ENCODE peak calls at places on chromosome 14, in five cellular contexts. One of them, this sample, is unnamed.

GRCh38 chr14:46571970-46572369 is 79.6 kb downstream of the RPL10L start:
- DNase-seq in Karpas-422: no peak
- DNase-seq in GM23248: peak; percentile 1
- DNase-seq in fibroblast of lung: peak; percentile 92
- DNase-seq in mesenchymal stem cell: peak; percentile 86
- DNase-seq in this sample: no peak

GRCh38 chr14:25150934-25151790 is 101.2 kb upstream of the STXBP6 start:
- DNase-seq in mesenchymal stem cell: peak; percentile 71
- DNase-seq in GM23248: peak; percentile 84
- DNase-seq in Karpas-422: peak; percentile 84
- DNase-seq in fibroblast of lung: peak; percentile 79
- DNase-seq in this sample: peak; percentile 91

GRCh38 chr14:67446371-67447032 is 34.5 kb upstream of the PLEK2 start:
- DNase-seq in Karpas-422: no peak
- DNase-seq in GM23248: no peak
- DNase-seq in mesenchymal stem cell: no peak
- DNase-seq in fibroblast of lung: peak; percentile 9
- DNase-seq in this sample: peak; percentile 14

GRCh38 chr14:67491741-67492504 is 3.4 kb upstream of the TMEM229B start:
- DNase-seq in fibroblast of lung: peak; percentile 15
- DNase-seq in GM23248: peak; percentile 27
- DNase-seq in Karpas-422: no peak
- DNase-seq in mesenchymal stem cell: no peak
- DNase-seq in this sample: no peak

GRCh38 chr14:63418020-63418419 is 99.3 kb upstream of the GPHB5 start:
- DNase-seq in fibroblast of lung: no peak
- DNase-seq in mesenchymal stem cell: no peak
- DNase-seq in Karpas-422: peak; percentile 83
- DNase-seq in GM23248: no peak
- DNase-seq in this sample: no peak

GRCh38 chr14:89040438-89041244 is 216.2 kb downstream of the TTC8 start:
- DNase-seq in fibroblast of lung: peak; percentile 90
- DNase-seq in mesenchymal stem cell: peak; percentile 85
- DNase-seq in Karpas-422: peak; percentile 89
- DNase-seq in GM23248: peak; percentile 92
- DNase-seq in this sample: peak; percentile 95

GRCh38 chr14:100677925-100678765 is 48.5 kb upstream of the DLK1 start:
- DNase-seq in GM23248: no peak
- DNase-seq in mesenchymal stem cell: peak; percentile 83
- DNase-seq in Karpas-422: no peak
- DNase-seq in fibroblast of lung: peak; percentile 69
- DNase-seq in this sample: peak; percentile 94

GRCh38 chr14:29925736-29926135 is 1.9 kb downstream of the PRKD1 start:
- DNase-seq in fibroblast of lung: peak; percentile 61
- DNase-seq in Karpas-422: no peak
- DNase-seq in mesenchymal stem cell: no peak
- DNase-seq in GM23248: peak; percentile 51
- DNase-seq in this sample: peak; percentile 36

GRCh38 chr14:78253986-78254385 is 83.8 kb downstream of the NRXN3 start:
- DNase-seq in mesenchymal stem cell: no peak
- DNase-seq in GM23248: peak; percentile 92
- DNase-seq in Karpas-422: no peak
- DNase-seq in fibroblast of lung: peak; percentile 99
- DNase-seq in this sample: no peak

GRCh38 chr14:89807151-89807550 is 147.4 kb downstream of the EFCAB11 start:
- DNase-seq in GM23248: no peak
- DNase-seq in Karpas-422: no peak
- DNase-seq in fibroblast of lung: no peak
- DNase-seq in mesenchymal stem cell: no peak
- DNase-seq in this sample: no peak

GRCh38 chr14:97066068-97066899 is 269.1 kb downstream of the VRK1 start:
- DNase-seq in GM23248: no peak
- DNase-seq in fibroblast of lung: no peak
- DNase-seq in Karpas-422: no peak
- DNase-seq in mesenchymal stem cell: no peak
- DNase-seq in this sample: no peak

GRCh38 chr14:45906257-45906656 is 653.3 kb upstream of the MIS18BP1 start:
- DNase-seq in GM23248: peak; percentile 3
- DNase-seq in Karpas-422: no peak
- DNase-seq in mesenchymal stem cell: no peak
- DNase-seq in fibroblast of lung: no peak
- DNase-seq in this sample: no peak

DNA sequence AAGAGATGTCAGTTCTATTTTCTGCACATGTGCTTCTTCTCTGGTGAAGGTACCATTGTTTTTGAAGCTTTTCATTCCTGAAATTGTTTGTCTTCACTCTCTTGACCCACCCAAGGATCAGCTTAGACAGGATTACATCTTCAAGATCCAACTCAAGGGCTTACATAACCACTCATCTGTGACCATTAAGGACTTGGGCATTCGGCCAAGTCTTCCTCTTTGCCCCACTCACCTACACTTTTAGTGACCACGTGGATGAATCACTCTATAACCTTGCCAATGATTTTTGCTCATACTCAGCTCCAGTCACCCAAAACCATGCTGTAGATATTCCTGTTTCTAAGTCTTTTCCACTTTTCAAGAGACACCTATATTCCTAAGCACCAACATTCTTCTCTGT is 36.5 kb upstream of the SSTR1 start:
- DNase-seq in mesenchymal stem cell: no peak
- DNase-seq in fibroblast of lung: peak; percentile 25
- DNase-seq in Karpas-422: no peak
- DNase-seq in GM23248: peak; percentile 59
- DNase-seq in this sample: no peak
- H3K4me3 ChIP-seq in mesenchymal stem cell: no peak overlapping the region
- H3K4me3 ChIP-seq in fibroblast of lung: no peak overlapping the region
- H3K4me3 ChIP-seq in Karpas-422: no peak overlapping the region
- H3K4me3 ChIP-seq in GM23248: no peak overlapping the region
- H3K4me3 ChIP-seq in this sample: no peak overlapping the region

GRCh38 chr14:65170768-65171251 is 68.5 kb upstream of the MAX start:
- DNase-seq in fibroblast of lung: peak; percentile 89
- DNase-seq in Karpas-422: peak; percentile 64
- DNase-seq in GM23248: peak; percentile 91
- DNase-seq in mesenchymal stem cell: peak; percentile 80
- DNase-seq in this sample: peak; percentile 78
- H3K4me1 ChIP-seq in fibroblast of lung: peaks cover 7% of the 10 kb centered on the region
- H3K4me1 ChIP-seq in Karpas-422: peaks cover 51% of the 10 kb centered on the region
- H3K4me1 ChIP-seq in GM23248: peaks cover 15% of the 10 kb centered on the region
- H3K4me1 ChIP-seq in mesenchymal stem cell: peaks cover 14% of the 10 kb centered on the region
- H3K4me1 ChIP-seq in this sample: peaks cover 21% of the 10 kb centered on the region

GRCh38 chr14:71415404-71415690 is 508.1 kb downstream of the PCNX1 start:
- DNase-seq in mesenchymal stem cell: peak; percentile 43
- DNase-seq in fibroblast of lung: peak; percentile 70
- DNase-seq in GM23248: peak; percentile 79
- DNase-seq in Karpas-422: no peak
- DNase-seq in this sample: peak; percentile 89

GRCh38 chr14:71411766-71412165 is 504.5 kb downstream of the PCNX1 start:
- DNase-seq in Karpas-422: no peak
- DNase-seq in GM23248: no peak
- DNase-seq in mesenchymal stem cell: no peak
- DNase-seq in fibroblast of lung: no peak
- DNase-seq in this sample: no peak

GRCh38 chr14:71411280-71411595 is 504.0 kb downstream of the PCNX1 start:
- DNase-seq in fibroblast of lung: no peak
- DNase-seq in GM23248: no peak
- DNase-seq in Karpas-422: no peak
- DNase-seq in mesenchymal stem cell: no peak
- DNase-seq in this sample: no peak

GRCh38 chr14:71416392-71416791 is 509.1 kb downstream of the PCNX1 start:
- DNase-seq in GM23248: peak; percentile 42
- DNase-seq in Karpas-422: no peak
- DNase-seq in fibroblast of lung: peak; percentile 36
- DNase-seq in mesenchymal stem cell: no peak
- DNase-seq in this sample: no peak

GRCh38 chr14:71414631-71415403 is 507.6 kb downstream of the PCNX1 start:
- DNase-seq in Karpas-422: no peak
- DNase-seq in mesenchymal stem cell: peak; percentile 36
- DNase-seq in fibroblast of lung: peak; percentile 57
- DNase-seq in GM23248: peak; percentile 75
- DNase-seq in this sample: peak; percentile 58
- H3K9ac ChIP-seq in Karpas-422: no peak overlapping the region
- H3K9ac ChIP-seq in mesenchymal stem cell: peak overlapping the region; percentile 27
- H3K9ac ChIP-seq in fibroblast of lung: no peak overlapping the region
- H3K9ac ChIP-seq in GM23248: peak overlapping the region; percentile 44
- H3K9ac ChIP-seq in this sample: peak overlapping the region; percentile 4

GRCh38 chr14:49972840-49973239 is 80.0 kb downstream of the ARF6 start:
- DNase-seq in mesenchymal stem cell: peak; percentile 94
- DNase-seq in Karpas-422: peak; percentile 82
- DNase-seq in fibroblast of lung: peak; percentile 94
- DNase-seq in GM23248: peak; percentile 96
- DNase-seq in this sample: peak; percentile 85

GRCh38 chr14:49969961-49970360 is 77.1 kb downstream of the ARF6 start:
- DNase-seq in mesenchymal stem cell: no peak
- DNase-seq in GM23248: no peak
- DNase-seq in fibroblast of lung: no peak
- DNase-seq in Karpas-422: peak; percentile 66
- DNase-seq in this sample: no peak

GRCh38 chr14:49972199-49972671 is 79.4 kb downstream of the ARF6 start:
- DNase-seq in Karpas-422: peak; percentile 71
- DNase-seq in mesenchymal stem cell: peak; percentile 74
- DNase-seq in GM23248: peak; percentile 83
- DNase-seq in fibroblast of lung: peak; percentile 76
- DNase-seq in this sample: peak; percentile 77

GRCh38 chr14:49971156-49972141 is 78.6 kb downstream of the ARF6 start:
- DNase-seq in fibroblast of lung: no peak
- DNase-seq in mesenchymal stem cell: no peak
- DNase-seq in Karpas-422: peak; percentile 99
- DNase-seq in GM23248: no peak
- DNase-seq in this sample: peak; percentile 73

GRCh38 chr14:49970474-49971147 is 77.7 kb downstream of the ARF6 start:
- DNase-seq in GM23248: peak; percentile 43
- DNase-seq in Karpas-422: peak; percentile 80
- DNase-seq in mesenchymal stem cell: peak; percentile 64
- DNase-seq in fibroblast of lung: peak; percentile 65
- DNase-seq in this sample: peak; percentile 78
- H3K4me3 ChIP-seq in GM23248: no peak overlapping the region
- H3K4me3 ChIP-seq in Karpas-422: peak overlapping the region; percentile 43
- H3K4me3 ChIP-seq in mesenchymal stem cell: no peak overlapping the region
- H3K4me3 ChIP-seq in fibroblast of lung: no peak overlapping the region
- H3K4me3 ChIP-seq in this sample: peak overlapping the region; percentile 58

GRCh38 chr14:61713724-61714437 is 18.6 kb downstream of the HIF1A start:
- DNase-seq in fibroblast of lung: no peak
- DNase-seq in mesenchymal stem cell: no peak
- DNase-seq in Karpas-422: no peak
- DNase-seq in GM23248: no peak
- DNase-seq in this sample: no peak

GRCh38 chr14:61712137-61712536 is 16.8 kb downstream of the HIF1A start:
- DNase-seq in mesenchymal stem cell: no peak
- DNase-seq in GM23248: no peak
- DNase-seq in Karpas-422: no peak
- DNase-seq in fibroblast of lung: no peak
- DNase-seq in this sample: no peak

GRCh38 chr14:61716956-61717355 is 21.6 kb downstream of the HIF1A start:
- DNase-seq in GM23248: no peak
- DNase-seq in Karpas-422: no peak
- DNase-seq in mesenchymal stem cell: no peak
- DNase-seq in fibroblast of lung: no peak
- DNase-seq in this sample: no peak

GRCh38 chr14:61706096-61706690 is 10.9 kb downstream of the HIF1A start:
- DNase-seq in GM23248: peak; percentile 44
- DNase-seq in mesenchymal stem cell: no peak
- DNase-seq in fibroblast of lung: no peak
- DNase-seq in Karpas-422: no peak
- DNase-seq in this sample: peak; percentile 36

DNA sequence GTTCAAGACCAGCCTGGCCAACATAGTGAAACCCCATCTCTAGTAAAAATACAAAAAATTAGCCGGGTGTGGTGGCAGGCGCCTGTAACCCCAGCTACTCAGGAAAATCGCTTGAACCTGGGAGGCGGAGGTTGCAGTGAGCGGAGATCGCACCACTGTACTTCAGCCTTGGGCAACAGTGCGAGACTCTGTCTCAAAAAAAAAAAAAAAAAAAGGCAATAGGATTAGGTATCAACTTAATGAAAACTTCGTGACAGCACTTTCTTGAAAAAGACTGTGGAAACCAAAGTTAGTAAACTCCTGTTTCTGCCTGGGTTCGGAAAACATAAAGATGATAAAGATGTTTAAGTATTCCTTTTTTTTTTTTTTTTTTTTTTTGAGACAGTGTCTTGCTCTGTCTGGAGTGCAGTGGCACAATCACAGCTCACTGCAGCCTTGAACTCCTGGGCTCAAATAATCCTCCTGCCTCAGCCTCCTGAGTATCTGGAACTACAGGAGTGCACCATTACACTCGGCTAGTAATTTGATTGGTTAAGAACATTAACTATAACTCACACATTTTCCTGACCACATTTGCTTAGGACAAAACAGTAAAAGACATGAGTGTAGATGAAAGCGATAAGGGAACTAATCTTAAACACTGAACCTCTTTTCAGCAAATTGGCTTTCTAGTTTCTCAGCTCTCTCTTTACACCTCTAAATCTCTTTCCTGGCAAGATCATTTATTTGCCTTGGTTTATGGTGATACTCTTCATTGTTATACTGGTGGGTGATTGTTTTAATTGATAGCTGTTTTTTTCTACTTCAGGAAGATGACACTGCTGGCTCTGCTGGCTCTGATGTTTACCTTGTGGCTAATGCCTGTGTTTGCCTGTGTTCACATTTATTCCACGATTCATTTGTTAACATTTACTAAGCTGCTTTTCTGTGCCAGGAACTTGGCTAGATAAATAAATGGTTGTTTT is 15.8 kb downstream of the HIF1A start:
- DNase-seq in fibroblast of lung: no peak
- DNase-seq in GM23248: peak; percentile 39
- DNase-seq in Karpas-422: peak; percentile 66
- DNase-seq in mesenchymal stem cell: peak; percentile 56
- DNase-seq in this sample: no peak
- H3K4me1 ChIP-seq in fibroblast of lung: peaks cover 2% of the 10 kb centered on the region
- H3K4me1 ChIP-seq in GM23248: peaks cover 72% of the 10 kb centered on the region
- H3K4me1 ChIP-seq in Karpas-422: peaks cover 77% of the 10 kb centered on the region
- H3K4me1 ChIP-seq in mesenchymal stem cell: peaks cover 8% of the 10 kb centered on the region
- H3K4me1 ChIP-seq in this sample: peaks cover 73% of the 10 kb centered on the region

DNA sequence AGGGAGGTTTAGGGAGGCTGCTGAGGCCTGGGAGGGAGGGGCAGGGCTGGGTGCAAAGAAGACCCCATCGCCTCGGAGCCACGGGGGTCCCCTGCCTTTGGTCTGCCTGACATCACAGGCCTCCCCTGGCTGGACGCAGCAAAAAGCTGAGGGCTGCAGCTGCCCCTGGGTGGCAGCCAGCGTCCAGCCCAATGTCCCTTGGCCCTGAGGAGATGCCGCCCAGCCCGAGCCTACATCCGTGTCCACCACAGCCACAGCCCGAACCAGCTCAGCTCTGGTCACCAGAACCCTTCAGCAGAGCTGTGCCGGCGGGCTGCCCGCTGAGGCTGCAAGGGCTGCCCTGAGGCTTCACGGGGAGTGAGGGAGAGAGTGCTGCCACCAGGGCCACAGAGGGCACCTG is 1.9 kb downstream of the NUDT14 start:
- DNase-seq in Karpas-422: no peak
- DNase-seq in fibroblast of lung: no peak
- DNase-seq in GM23248: no peak
- DNase-seq in mesenchymal stem cell: no peak
- DNase-seq in this sample: no peak
- H3K9ac ChIP-seq in Karpas-422: no peak overlapping the region
- H3K9ac ChIP-seq in fibroblast of lung: no peak overlapping the region
- H3K9ac ChIP-seq in GM23248: no peak overlapping the region
- H3K9ac ChIP-seq in mesenchymal stem cell: no peak overlapping the region
- H3K9ac ChIP-seq in this sample: no peak overlapping the region